ENCODE peak calls at places on chromosomes 13 and 19, in ten cellular contexts. O, C, V, F, N, X, K, Q, U and G are unnamed samples.

GRCh38 chr13:111639994-111640393 is 319.6 kb downstream of the TEX29 start:
- DNase-seq in O (no peak), C (no peak), V (no peak), F (no peak), N (no peak), X (no peak), K (no peak), Q (no peak), U (no peak), G (no peak)

GRCh38 chr19:43311706-43312105 is 41.8 kb upstream of the CD177 start:
- DNase-seq in O (no peak), C (no peak), V (no peak), F (no peak), N (no peak), X (no peak), K (no peak), Q (no peak), U (no peak), G (no peak)

GRCh38 chr19:52778811-52779210 is 7.8 kb downstream of the ZNF600 start:
- DNase-seq in O (no peak), C (peak; percentile 38), V (no peak), F (no peak), N (no peak), X (no peak), K (peak; percentile 3), Q (no peak), U (no peak), G (no peak)

GRCh38 chr13:110801044-110801443 is 87.5 kb downstream of the ING1 start:
- DNase-seq in O (no peak), C (no peak), V (no peak), F (no peak), N (no peak), X (no peak), K (no peak), Q (no peak), U (no peak), G (no peak)

GRCh38 chr19:41218615-41219507 is at the start of gene AXL:
- DNase-seq in O (peak; percentile 82), C (no peak), V (no peak), F (peak; percentile 89), N (no peak), X (peak; percentile 81), K (peak; percentile 86), Q (peak; percentile 49), U (no peak), G (no peak)

GRCh38 chr13:49220035-49220855 is at the start of gene MLNR:
- DNase-seq in O (peak; percentile 16), C (peak; percentile 19), V (no peak), F (peak; percentile 33), N (no peak), X (no peak), K (no peak), Q (peak; percentile 52), U (peak; percentile 38), G (peak; percentile 26)

GRCh38 chr19:36604656-36605100 is 435 bp upstream of the ZNF382 start:
- DNase-seq in O (peak; percentile 66), C (peak; percentile 86), V (peak; percentile 32), F (peak; percentile 17), N (peak; percentile 55), X (peak; percentile 74), K (peak; percentile 40), Q (peak; percentile 43), U (peak; percentile 72), G (peak; percentile 63)

GRCh38 chr19:46297700-46298476 is 1.0 kb downstream of the HIF3A start:
- DNase-seq in O (peak; percentile 85), C (no peak), V (no peak), F (peak; percentile 92), N (no peak), X (peak; percentile 90), K (no peak), Q (no peak), U (no peak), G (no peak)

GRCh38 chr19:13083008-13083404 is 19.7 kb downstream of the LYL1 start:
- DNase-seq in O (no peak), C (no peak), V (no peak), F (no peak), N (no peak), X (no peak), K (no peak), Q (no peak), U (no peak), G (no peak)

GRCh38 chr19:16778796-16779411 is 50.3 kb upstream of the SIN3B start:
- DNase-seq in O (peak; percentile 20), C (peak; percentile 28), V (peak; percentile 22), F (peak; percentile 57), N (peak; percentile 20), X (peak; percentile 30), K (peak; percentile 55), Q (no peak), U (peak; percentile 37), G (no peak)

GRCh38 chr19:50266041-50266440 is 62.6 kb downstream of the MYH14 start:
- DNase-seq in O (no peak), C (no peak), V (no peak), F (no peak), N (no peak), X (no peak), K (no peak), Q (no peak), U (no peak), G (no peak)

GRCh38 chr13:110580800-110581199 is 19.3 kb upstream of the RAB20 start:
- DNase-seq in O (no peak), C (no peak), V (no peak), F (peak; percentile 35), N (no peak), X (no peak), K (peak; percentile 33), Q (no peak), U (no peak), G (no peak)

GRCh38 chr19:35048911-35049411 is 7.4 kb downstream of the HPN start:
- DNase-seq in O (peak; percentile 54), C (no peak), V (no peak), F (no peak), N (no peak), X (peak; percentile 75), K (no peak), Q (no peak), U (no peak), G (no peak)

GRCh38 chr13:24459234-24459633 is 53.3 kb downstream of the PARP4 start:
- DNase-seq in O (no peak), C (no peak), V (no peak), F (peak; percentile 93), N (no peak), X (no peak), K (peak; percentile 90), Q (no peak), U (no peak), G (no peak)

GRCh38 chr19:10927691-10928562 is 512 bp downstream of the YIPF2 start:
- DNase-seq in O (no peak), C (no peak), V (peak; percentile 4), F (no peak), N (no peak), X (no peak), K (no peak), Q (no peak), U (no peak), G (no peak)

GRCh38 chr13:108929532-108929931 is 300.1 kb downstream of the MYO16 start:
- DNase-seq in O (no peak), C (no peak), V (no peak), F (peak; percentile 44), N (no peak), X (no peak), K (no peak), Q (no peak), U (no peak), G (no peak)

GRCh38 chr13:50668044-50668443 is 175.4 kb downstream of the DLEU7 start:
- DNase-seq in O (no peak), C (no peak), V (no peak), F (no peak), N (no peak), X (no peak), K (no peak), Q (no peak), U (no peak), G (no peak)

GRCh38 chr13:74870865-74871264 is 611.1 kb downstream of the TBC1D4 start:
- DNase-seq in O (no peak), C (no peak), V (no peak), F (peak; percentile 41), N (no peak), X (no peak), K (no peak), Q (no peak), U (no peak), G (no peak)

GRCh38 chr13:47826481-47826880 is 174.6 kb downstream of the SUCLA2 start:
- DNase-seq in O (no peak), C (no peak), V (no peak), F (peak; percentile 44), N (no peak), X (no peak), K (peak; percentile 71), Q (no peak), U (no peak), G (no peak)